ENCODE peak calls at places on chromosomes 2 and 18, in nine cellular contexts. One of them, this sample, is unnamed.

GRCh38 chr2:151758744-151759143 is 24.5 kb upstream of the NEB start:
- DNase-seq in left lung: no peak
- DNase-seq in lower lobe of right lung: no peak
- DNase-seq in psoas muscle: no peak
- DNase-seq in pancreas: no peak
- DNase-seq in fibroblast of the aortic adventitia: no peak
- DNase-seq in hepatocyte: no peak
- DNase-seq in cardiac muscle cell: no peak
- DNase-seq in thoracic aorta: no peak
- DNase-seq in this sample: no peak

GRCh38 chr2:74142340-74142739 is 5.4 kb downstream of the BOLA3 start:
- DNase-seq in left lung: no peak
- DNase-seq in pancreas: no peak
- DNase-seq in lower lobe of right lung: no peak
- DNase-seq in fibroblast of the aortic adventitia: no peak
- DNase-seq in hepatocyte: no peak
- DNase-seq in psoas muscle: no peak
- DNase-seq in cardiac muscle cell: no peak
- DNase-seq in thoracic aorta: no peak
- DNase-seq in this sample: no peak

GRCh38 chr18:59724116-59724515 is 26.9 kb upstream of the CCBE1 start:
- DNase-seq in pancreas: no peak
- DNase-seq in left lung: no peak
- DNase-seq in hepatocyte: no peak
- DNase-seq in lower lobe of right lung: no peak
- DNase-seq in cardiac muscle cell: no peak
- DNase-seq in psoas muscle: no peak
- DNase-seq in thoracic aorta: no peak
- DNase-seq in fibroblast of the aortic adventitia: no peak
- DNase-seq in this sample: no peak

GRCh38 chr2:27326536-27326935 is 3.6 kb upstream of the MPV17 start:
- DNase-seq in pancreas: no peak
- DNase-seq in hepatocyte: no peak
- DNase-seq in cardiac muscle cell: no peak
- DNase-seq in psoas muscle: no peak
- DNase-seq in thoracic aorta: no peak
- DNase-seq in fibroblast of the aortic adventitia: no peak
- DNase-seq in left lung: no peak
- DNase-seq in lower lobe of right lung: peak; percentile 25
- DNase-seq in this sample: no peak

GRCh38 chr2:37713258-37713700 is 41.8 kb upstream of the CDC42EP3 start:
- DNase-seq in fibroblast of the aortic adventitia: peak; percentile 94
- DNase-seq in psoas muscle: no peak
- DNase-seq in hepatocyte: no peak
- DNase-seq in thoracic aorta: no peak
- DNase-seq in cardiac muscle cell: no peak
- DNase-seq in left lung: no peak
- DNase-seq in pancreas: no peak
- DNase-seq in lower lobe of right lung: no peak
- DNase-seq in this sample: peak; percentile 84

GRCh38 chr2:174901075-174901474 is 104.1 kb downstream of the CHN1 start:
- DNase-seq in hepatocyte: peak; percentile 11
- DNase-seq in left lung: no peak
- DNase-seq in lower lobe of right lung: no peak
- DNase-seq in cardiac muscle cell: no peak
- DNase-seq in fibroblast of the aortic adventitia: peak; percentile 19
- DNase-seq in thoracic aorta: no peak
- DNase-seq in psoas muscle: no peak
- DNase-seq in pancreas: no peak
- DNase-seq in this sample: peak; percentile 24

GRCh38 chr18:78627546-78628315 is 351.9 kb upstream of the SALL3 start:
- DNase-seq in thoracic aorta: no peak
- DNase-seq in left lung: no peak
- DNase-seq in fibroblast of the aortic adventitia: no peak
- DNase-seq in cardiac muscle cell: no peak
- DNase-seq in lower lobe of right lung: no peak
- DNase-seq in hepatocyte: peak; percentile 49
- DNase-seq in pancreas: no peak
- DNase-seq in psoas muscle: no peak
- DNase-seq in this sample: no peak

GRCh38 chr18:74029161-74029560 is 118.5 kb downstream of the FBXO15 start:
- DNase-seq in left lung: no peak
- DNase-seq in fibroblast of the aortic adventitia: no peak
- DNase-seq in thoracic aorta: no peak
- DNase-seq in cardiac muscle cell: no peak
- DNase-seq in pancreas: no peak
- DNase-seq in psoas muscle: no peak
- DNase-seq in lower lobe of right lung: no peak
- DNase-seq in hepatocyte: no peak
- DNase-seq in this sample: no peak

GRCh38 chr18:64972545-64972944 is 778.3 kb upstream of the CDH7 start:
- DNase-seq in fibroblast of the aortic adventitia: no peak
- DNase-seq in lower lobe of right lung: no peak
- DNase-seq in left lung: no peak
- DNase-seq in hepatocyte: no peak
- DNase-seq in thoracic aorta: no peak
- DNase-seq in cardiac muscle cell: no peak
- DNase-seq in psoas muscle: no peak
- DNase-seq in pancreas: no peak
- DNase-seq in this sample: no peak

GRCh38 chr18:35477497-35477896 is 20.3 kb downstream of the INO80C start:
- DNase-seq in pancreas: no peak
- DNase-seq in psoas muscle: no peak
- DNase-seq in lower lobe of right lung: no peak
- DNase-seq in fibroblast of the aortic adventitia: no peak
- DNase-seq in hepatocyte: no peak
- DNase-seq in left lung: no peak
- DNase-seq in cardiac muscle cell: no peak
- DNase-seq in thoracic aorta: no peak
- DNase-seq in this sample: no peak

GRCh38 chr18:35477974-35478373 is 19.8 kb downstream of the INO80C start:
- DNase-seq in lower lobe of right lung: no peak
- DNase-seq in cardiac muscle cell: no peak
- DNase-seq in thoracic aorta: no peak
- DNase-seq in left lung: no peak
- DNase-seq in psoas muscle: no peak
- DNase-seq in fibroblast of the aortic adventitia: no peak
- DNase-seq in hepatocyte: no peak
- DNase-seq in pancreas: no peak
- DNase-seq in this sample: no peak

GRCh38 chr18:35478520-35479435 is 19.0 kb downstream of the INO80C start:
- DNase-seq in thoracic aorta: peak; percentile 35
- DNase-seq in psoas muscle: no peak
- DNase-seq in pancreas: no peak
- DNase-seq in hepatocyte: peak; percentile 74
- DNase-seq in cardiac muscle cell: no peak
- DNase-seq in fibroblast of the aortic adventitia: peak; percentile 59
- DNase-seq in lower lobe of right lung: no peak
- DNase-seq in left lung: no peak
- DNase-seq in this sample: peak; percentile 47

GRCh38 chr18:35473562-35473961 is 24.2 kb downstream of the INO80C start:
- DNase-seq in pancreas: no peak
- DNase-seq in cardiac muscle cell: no peak
- DNase-seq in thoracic aorta: no peak
- DNase-seq in psoas muscle: no peak
- DNase-seq in fibroblast of the aortic adventitia: no peak
- DNase-seq in lower lobe of right lung: no peak
- DNase-seq in hepatocyte: no peak
- DNase-seq in left lung: no peak
- DNase-seq in this sample: no peak

GRCh38 chr18:35474884-35475283 is 22.9 kb downstream of the INO80C start:
- DNase-seq in hepatocyte: no peak
- DNase-seq in cardiac muscle cell: no peak
- DNase-seq in fibroblast of the aortic adventitia: no peak
- DNase-seq in left lung: no peak
- DNase-seq in psoas muscle: no peak
- DNase-seq in thoracic aorta: no peak
- DNase-seq in lower lobe of right lung: no peak
- DNase-seq in pancreas: no peak
- DNase-seq in this sample: no peak
- TF ChIP-seq CTCF in hepatocyte: no peak
- TF ChIP-seq CTCF in cardiac muscle cell: no peak
- TF ChIP-seq CTCF in fibroblast of the aortic adventitia: no peak
- TF ChIP-seq CTCF in left lung: no peak
- TF ChIP-seq CTCF in psoas muscle: no peak
- TF ChIP-seq CTCF in thoracic aorta: no peak
- TF ChIP-seq CTCF in lower lobe of right lung: no peak
- TF ChIP-seq CTCF in pancreas: no peak
- TF ChIP-seq CTCF in this sample: no peak

GRCh38 chr2:180975585-180975984 is 4.8 kb upstream of the UBE2E3 start:
- DNase-seq in lower lobe of right lung: no peak
- DNase-seq in psoas muscle: no peak
- DNase-seq in cardiac muscle cell: no peak
- DNase-seq in pancreas: no peak
- DNase-seq in hepatocyte: no peak
- DNase-seq in left lung: no peak
- DNase-seq in fibroblast of the aortic adventitia: no peak
- DNase-seq in thoracic aorta: no peak
- DNase-seq in this sample: no peak

GRCh38 chr2:180969124-180969523 is 11.3 kb upstream of the UBE2E3 start:
- DNase-seq in psoas muscle: no peak
- DNase-seq in left lung: no peak
- DNase-seq in pancreas: no peak
- DNase-seq in thoracic aorta: no peak
- DNase-seq in hepatocyte: no peak
- DNase-seq in fibroblast of the aortic adventitia: peak; percentile 35
- DNase-seq in lower lobe of right lung: no peak
- DNase-seq in cardiac muscle cell: no peak
- DNase-seq in this sample: no peak

GRCh38 chr2:180971811-180972210 is 8.6 kb upstream of the UBE2E3 start:
- DNase-seq in fibroblast of the aortic adventitia: no peak
- DNase-seq in pancreas: no peak
- DNase-seq in left lung: no peak
- DNase-seq in cardiac muscle cell: no peak
- DNase-seq in thoracic aorta: no peak
- DNase-seq in hepatocyte: no peak
- DNase-seq in lower lobe of right lung: no peak
- DNase-seq in psoas muscle: no peak
- DNase-seq in this sample: no peak

GRCh38 chr2:180966378-180966777 is 14.0 kb upstream of the UBE2E3 start:
- DNase-seq in pancreas: no peak
- DNase-seq in hepatocyte: no peak
- DNase-seq in thoracic aorta: no peak
- DNase-seq in cardiac muscle cell: no peak
- DNase-seq in fibroblast of the aortic adventitia: no peak
- DNase-seq in psoas muscle: no peak
- DNase-seq in lower lobe of right lung: no peak
- DNase-seq in left lung: no peak
- DNase-seq in this sample: no peak

GRCh38 chr2:180970052-180970451 is 10.4 kb upstream of the UBE2E3 start:
- DNase-seq in thoracic aorta: no peak
- DNase-seq in cardiac muscle cell: no peak
- DNase-seq in left lung: no peak
- DNase-seq in fibroblast of the aortic adventitia: no peak
- DNase-seq in lower lobe of right lung: no peak
- DNase-seq in psoas muscle: no peak
- DNase-seq in hepatocyte: no peak
- DNase-seq in pancreas: no peak
- DNase-seq in this sample: no peak
- TF ChIP-seq CTCF in thoracic aorta: no peak
- TF ChIP-seq CTCF in cardiac muscle cell: no peak
- TF ChIP-seq CTCF in left lung: no peak
- TF ChIP-seq CTCF in fibroblast of the aortic adventitia: no peak
- TF ChIP-seq CTCF in lower lobe of right lung: no peak
- TF ChIP-seq CTCF in psoas muscle: no peak
- TF ChIP-seq CTCF in hepatocyte: no peak
- TF ChIP-seq CTCF in pancreas: no peak
- TF ChIP-seq CTCF in this sample: no peak

DNA sequence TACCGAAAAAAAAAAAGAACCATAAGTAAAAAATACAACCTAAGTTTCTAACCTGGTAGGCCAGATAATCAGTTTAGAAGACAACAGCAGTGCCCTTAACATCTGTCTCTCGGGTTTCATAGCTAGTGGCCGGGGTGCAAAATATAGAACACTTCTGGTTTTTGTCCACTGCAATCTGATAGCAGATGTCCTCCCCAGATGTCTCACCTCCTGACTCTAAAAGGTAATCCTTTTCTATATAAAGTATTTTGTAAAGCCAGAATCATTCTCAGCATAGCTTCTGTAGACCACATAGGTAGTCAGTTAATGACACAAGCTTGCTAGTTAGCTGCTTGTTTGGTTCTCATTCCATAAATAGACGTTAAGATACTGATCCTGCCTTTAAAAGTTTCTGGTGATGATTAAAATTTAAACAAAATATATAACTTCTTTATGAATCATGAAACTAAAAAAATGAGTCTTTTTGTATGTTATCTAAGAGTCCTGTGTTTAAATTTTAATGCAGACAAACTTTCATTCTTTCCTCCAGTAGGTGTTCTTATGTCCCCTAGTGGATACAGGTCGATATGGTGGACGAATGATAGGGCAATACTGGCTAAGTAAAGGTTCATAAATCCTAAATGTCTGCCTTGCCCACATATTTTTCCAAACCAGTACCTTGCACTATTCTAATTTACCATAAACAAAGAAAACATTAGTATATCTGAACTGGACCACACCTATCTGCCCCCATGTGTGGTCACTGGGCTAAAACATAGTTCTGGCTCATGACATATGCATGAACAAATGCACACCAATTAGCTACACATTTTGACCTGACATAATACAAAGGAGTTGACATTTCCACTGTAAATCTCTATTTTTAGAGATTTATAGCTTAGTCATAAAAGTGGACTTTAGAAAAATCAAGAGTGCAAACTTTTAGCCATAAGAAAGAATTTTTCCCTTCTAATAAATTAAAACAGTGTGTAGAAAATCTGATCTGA is 171.0 kb downstream of the SRBD1 start:
- DNase-seq in hepatocyte: no peak
- DNase-seq in left lung: no peak
- DNase-seq in pancreas: no peak
- DNase-seq in lower lobe of right lung: no peak
- DNase-seq in psoas muscle: no peak
- DNase-seq in cardiac muscle cell: no peak
- DNase-seq in fibroblast of the aortic adventitia: peak; percentile 30
- DNase-seq in thoracic aorta: no peak
- DNase-seq in this sample: peak; percentile 54
- TF ChIP-seq CTCF in hepatocyte: peak; percentile 3
- TF ChIP-seq CTCF in left lung: no peak
- TF ChIP-seq CTCF in pancreas: no peak
- TF ChIP-seq CTCF in lower lobe of right lung: no peak
- TF ChIP-seq CTCF in psoas muscle: no peak
- TF ChIP-seq CTCF in cardiac muscle cell: peak; percentile 25
- TF ChIP-seq CTCF in fibroblast of the aortic adventitia: no peak
- TF ChIP-seq CTCF in thoracic aorta: no peak
- TF ChIP-seq CTCF in this sample: peak; percentile 40

DNA sequence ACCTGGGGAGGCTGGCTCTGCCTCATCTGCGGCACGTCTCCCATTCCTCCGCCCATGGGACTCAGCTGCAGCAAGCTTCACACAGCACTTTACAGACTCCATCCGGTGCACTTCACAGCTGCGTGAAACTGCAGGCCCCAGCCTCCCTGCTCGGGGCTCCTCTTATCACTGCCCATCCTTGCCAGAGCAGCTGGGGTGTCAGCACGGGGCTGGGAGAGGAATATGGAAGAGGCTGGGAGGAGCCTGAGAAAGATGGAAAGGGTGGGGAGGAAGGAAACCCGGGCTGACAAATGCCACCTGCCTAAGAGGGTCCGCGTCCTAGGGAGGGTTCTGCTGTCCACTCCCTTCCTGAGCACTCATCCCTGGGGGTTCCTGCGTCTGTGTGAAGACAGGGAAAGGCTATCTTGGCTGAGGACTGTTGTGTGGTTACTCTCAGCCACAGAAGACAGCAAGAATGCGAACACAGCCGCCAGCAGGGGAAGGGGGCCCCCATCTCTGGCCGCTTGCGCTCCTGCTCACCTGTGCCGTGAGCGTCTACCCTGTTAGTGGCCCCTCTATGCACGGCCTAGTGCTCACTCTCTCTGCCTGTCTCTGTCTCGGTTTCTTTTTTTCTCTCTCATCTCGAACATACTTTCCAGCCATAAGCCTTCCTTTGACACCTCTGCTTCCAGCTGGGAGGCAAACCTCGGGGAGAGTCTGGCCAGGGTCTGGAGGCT is 206.9 kb upstream of the APCDD1 start:
- DNase-seq in psoas muscle: no peak
- DNase-seq in fibroblast of the aortic adventitia: no peak
- DNase-seq in left lung: no peak
- DNase-seq in lower lobe of right lung: no peak
- DNase-seq in cardiac muscle cell: peak; percentile 26
- DNase-seq in hepatocyte: no peak
- DNase-seq in thoracic aorta: no peak
- DNase-seq in pancreas: no peak
- DNase-seq in this sample: peak; percentile 38
- TF ChIP-seq CTCF in psoas muscle: no peak
- TF ChIP-seq CTCF in fibroblast of the aortic adventitia: no peak
- TF ChIP-seq CTCF in left lung: no peak
- TF ChIP-seq CTCF in lower lobe of right lung: no peak
- TF ChIP-seq CTCF in cardiac muscle cell: no peak
- TF ChIP-seq CTCF in hepatocyte: no peak
- TF ChIP-seq CTCF in thoracic aorta: no peak
- TF ChIP-seq CTCF in pancreas: no peak
- TF ChIP-seq CTCF in this sample: no peak

This sample was measured in cardiac fibroblast.